ENCODE peak calls at places on chromosomes 13 and 19, in four cellular contexts. R is WTC11, A is HepG2, D is K562. J is an unnamed sample.

GRCh38 chr13:37070956-37071355 is 11.5 kb upstream of the SUPT20H start:
- DNase-seq in R (no peak), A (no peak), D (no peak), J (no peak)

GRCh38 chr19:55083004-55083850 is 7.6 kb downstream of the EPS8L1 start:
- DNase-seq in R (peak; percentile 53), A (no peak), D (peak; percentile 45), J (no peak)

GRCh38 chr19:57389194-57389729 is 392 bp upstream of the ZNF548 start:
- DNase-seq in R (no peak), A (no peak), D (no peak), J (no peak)

GRCh38 chr19:18972301-18972831 is 31.3 kb upstream of the HOMER3 start:
- DNase-seq in R (no peak), A (no peak), D (no peak), J (no peak)

GRCh38 chr19:7917292-7918061 is 2.7 kb upstream of the SNAPC2 start:
- DNase-seq in R (peak; percentile 77), A (no peak), D (no peak), J (peak; percentile 61)

GRCh38 chr19:511101-511841 is 4.0 kb downstream of the TPGS1 start:
- DNase-seq in R (peak; percentile 38), A (no peak), D (no peak), J (no peak)

GRCh38 chr19:45881909-45882528 is 3.9 kb downstream of the IRF2BP1 start:
- DNase-seq in R (peak; percentile 56), A (peak; percentile 84), D (peak; percentile 58), J (no peak)

GRCh38 chr19:51489113-51489512 is 10.8 kb downstream of the CEACAM18 start:
- DNase-seq in R (no peak), A (no peak), D (no peak), J (no peak)

GRCh38 chr19:36528921-36529518 is 949 bp upstream of the ZNF260 start:
- DNase-seq in R (peak; percentile 24), A (peak; percentile 8), D (peak; percentile 52), J (no peak)

GRCh38 chr19:45023048-45023447 is 15.8 kb upstream of the CLASRP start:
- DNase-seq in R (no peak), A (no peak), D (no peak), J (no peak)

GRCh38 chr19:49570138-49570856 is 10.1 kb downstream of the NOSIP start:
- DNase-seq in R (peak; percentile 62), A (peak; percentile 88), D (peak; percentile 93), J (peak; percentile 92)

GRCh38 chr19:45972081-45972943 is 1.4 kb downstream of the NOVA2 start:
- DNase-seq in R (no peak), A (no peak), D (no peak), J (no peak)

GRCh38 chr19:58328999-58329398 is 2.2 kb downstream of the ZSCAN22 start:
- DNase-seq in R (peak; percentile 77), A (no peak), D (peak; percentile 71), J (no peak)

GRCh38 chr13:69720278-69720983 is 387.2 kb upstream of the ATXN8OS start:
- DNase-seq in R (no peak), A (peak; percentile 23), D (no peak), J (no peak)

GRCh38 chr19:6066661-6067646 is 43.3 kb downstream of the RFX2 start:
- DNase-seq in R (peak; percentile 87), A (peak; percentile 97), D (peak; percentile 64), J (peak; percentile 96)

GRCh38 chr19:35403116-35403760 is 32.4 kb downstream of the GPR42 start:
- DNase-seq in R (no peak), A (no peak), D (peak; percentile 18), J (no peak)

GRCh38 chr19:18109731-18110671 is 12.4 kb downstream of the MAST3 start:
- DNase-seq in R (peak; percentile 60), A (peak; percentile 29), D (peak; percentile 71), J (no peak)

GRCh38 chr13:27035892-27036235 is 135.7 kb downstream of the USP12 start:
- DNase-seq in R (no peak), A (no peak), D (peak; percentile 37), J (peak; percentile 48)

GRCh38 chr19:7658219-7658686 is 10.6 kb upstream of the RETN start:
- DNase-seq in R (no peak), A (no peak), D (no peak), J (no peak)

GRCh38 chr19:39342647-39343305 is 555 bp downstream of the SAMD4B start:
- DNase-seq in R (no peak), A (no peak), D (no peak), J (no peak)

GRCh38 chr19:49489601-49490167 is 2.3 kb downstream of the RPL13A start:
- DNase-seq in R (no peak), A (peak; percentile 75), D (peak; percentile 81), J (no peak)

GRCh38 chr19:435056-435706 is 25.7 kb downstream of the SHC2 start:
- DNase-seq in R (no peak), A (no peak), D (no peak), J (no peak)

GRCh38 chr13:95193509-95194230 is 107.6 kb downstream of the ABCC4 start:
- DNase-seq in R (no peak), A (peak; percentile 8), D (no peak), J (no peak)

GRCh38 chr19:48415395-48415794 is 21.9 kb downstream of the GRIN2D start:
- DNase-seq in R (peak; percentile 98), A (peak; percentile 52), D (peak; percentile 96), J (no peak)

GRCh38 chr13:67408823-67409222 is 178.7 kb upstream of the PCDH9 start:
- DNase-seq in R (no peak), A (peak; percentile 15), D (no peak), J (no peak)

GRCh38 chr19:38644719-38645118 is 2.7 kb upstream of the ACTN4 start:
- DNase-seq in R (no peak), A (no peak), D (no peak), J (peak; percentile 81)

GRCh38 chr13:79837741-79838450 is 356.9 kb downstream of the NDFIP2 start:
- DNase-seq in R (no peak), A (no peak), D (no peak), J (no peak)

GRCh38 chr19:31518626-31519025 is 169.4 kb upstream of the TSHZ3 start:
- DNase-seq in R (no peak), A (no peak), D (no peak), J (no peak)

GRCh38 chr13:23673867-23674605 is 103.8 kb downstream of the TNFRSF19 start:
- DNase-seq in R (no peak), A (no peak), D (no peak), J (no peak)

GRCh38 chr19:5143471-5144411 is 174.8 kb downstream of the KDM4B start:
- DNase-seq in R (no peak), A (no peak), D (no peak), J (no peak)

GRCh38 chr19:51901860-51902259 is 3.0 kb downstream of the ZNF649 start:
- DNase-seq in R (no peak), A (no peak), D (no peak), J (no peak)

GRCh38 chr19:38134538-38135149 is 89.4 kb downstream of the DPF1 start:
- DNase-seq in R (peak; percentile 58), A (peak; percentile 38), D (peak; percentile 77), J (peak; percentile 74)

GRCh38 chr19:13938361-13939027 is at the start of gene PODNL1:
- DNase-seq in R (no peak), A (no peak), D (no peak), J (no peak)

GRCh38 chr13:114111577-114111976 is 20.8 kb downstream of the RASA3 start:
- DNase-seq in R (no peak), A (no peak), D (no peak), J (no peak)

GRCh38 chr19:48752511-48753365 is at the start of gene FUT1:
- DNase-seq in R (peak; percentile 96), A (no peak), D (peak; percentile 62), J (no peak)

GRCh38 chr13:106382569-106382968 is 152.9 kb downstream of the EFNB2 start:
- DNase-seq in R (no peak), A (no peak), D (no peak), J (no peak)

GRCh38 chr19:33767898-33768413 is 28.7 kb upstream of the KCTD15 start:
- DNase-seq in R (peak; percentile 91), A (peak; percentile 21), D (peak; percentile 53), J (no peak)

GRCh38 chr13:37143901-37144300 is 38.4 kb upstream of the CSNK1A1L start:
- DNase-seq in R (no peak), A (no peak), D (no peak), J (no peak)

GRCh38 chr19:2330255-2330631 is 1.8 kb downstream of the SPPL2B start:
- DNase-seq in R (no peak), A (no peak), D (no peak), J (no peak)
- TF ChIP-seq HMGXB4 in R (no peak), A (no peak), D (no peak), J (no peak)

DNA sequence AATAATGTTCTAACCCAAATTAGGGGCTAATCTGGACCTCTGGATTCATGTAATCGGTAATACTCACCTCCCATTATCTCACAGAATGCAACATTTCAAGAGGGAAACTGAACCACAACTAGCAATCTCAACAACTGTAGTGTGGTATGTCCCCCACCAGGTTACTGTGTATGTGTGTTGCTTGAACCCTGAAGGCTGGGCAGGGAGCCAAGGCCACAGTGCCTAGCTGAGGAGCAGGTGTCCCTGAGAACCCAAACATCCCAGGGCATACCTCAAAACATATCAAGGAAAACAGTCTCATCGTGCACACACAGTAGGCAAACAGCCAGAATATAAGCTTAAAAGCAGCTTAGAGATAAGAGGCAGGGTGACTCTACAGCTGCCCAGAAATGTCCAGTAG is 20.5 kb upstream of the NEK3 start:
- DNase-seq in R (no peak), A (no peak), D (no peak), J (no peak)
- TF ChIP-seq HMGXB4 in R (no peak), A (no peak), D (no peak), J (no peak)

GRCh38 chr13:111344471-111345191 is 24.2 kb downstream of the TEX29 start:
- DNase-seq in R (peak; percentile 85), A (peak; percentile 20), D (peak; percentile 27), J (peak; percentile 6)
- TF ChIP-seq HMGXB4 in R (no peak), A (no peak), D (no peak), J (no peak)

DNA sequence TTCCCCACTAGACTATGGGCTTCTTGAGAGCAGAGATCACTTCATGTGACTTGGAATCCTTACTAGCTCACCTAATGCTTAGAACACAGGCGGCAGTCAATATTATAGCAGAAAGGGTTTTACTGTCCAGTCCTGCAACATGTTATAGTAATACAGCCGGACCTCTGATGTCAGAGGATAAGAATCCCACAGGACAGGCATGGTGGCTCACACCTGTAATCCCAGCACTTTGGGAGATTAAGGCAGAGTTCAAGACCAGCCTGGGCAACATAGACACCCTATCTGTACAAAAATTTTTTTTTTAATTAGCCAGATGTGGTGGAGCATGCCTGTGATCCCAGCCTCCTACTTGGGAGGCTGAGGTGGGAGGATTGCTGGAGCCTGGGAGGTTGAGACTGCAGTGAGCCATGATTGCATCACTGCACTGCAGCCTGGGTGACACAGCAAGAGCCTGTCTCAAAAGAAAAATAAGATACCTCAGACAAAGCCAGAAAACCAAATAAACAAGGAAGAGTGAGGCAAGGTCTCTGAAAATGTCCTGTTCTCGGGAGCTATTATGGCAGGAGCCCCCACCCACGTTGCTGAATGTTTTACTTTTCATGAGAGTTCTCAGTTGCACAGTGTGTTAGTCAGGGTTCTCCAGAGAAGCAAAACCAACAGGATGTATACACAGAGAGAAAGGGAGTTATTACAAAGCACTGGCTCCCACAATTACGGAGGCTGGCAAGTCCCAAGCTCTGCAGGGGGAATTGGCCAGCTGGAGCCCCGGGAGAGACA is 100.8 kb downstream of the UBL3 start:
- DNase-seq in R (no peak), A (no peak), D (no peak), J (no peak)
- TF ChIP-seq HMGXB4 in R (no peak), A (no peak), D (no peak), J (no peak)

GRCh38 chr19:42132851-42133528 is 744 bp upstream of the POU2F2 start:
- DNase-seq in R (peak; percentile 91), A (peak; percentile 10), D (peak; percentile 77), J (peak; percentile 61)
- TF ChIP-seq HMGXB4 in R (peak; percentile 54), A (no peak), D (no peak), J (no peak)

GRCh38 chr19:28523619-28524018 is 689.3 kb downstream of the UQCRFS1 start:
- DNase-seq in R (no peak), A (no peak), D (no peak), J (no peak)
- TF ChIP-seq HMGXB4 in R (no peak), A (no peak), D (no peak), J (no peak)

J was measured in A549.